ENCODE peak calls at places on chromosomes 4 and X, in nine cellular contexts. V is left ventricle myocardium superior; W is non-pigmented ciliary epithelial cell; P is HEK293T; C is left ventricle myocardium inferior; M is effector memory CD4-positive, alpha-beta T cell; G is endodermal cell; Z is H9; T is iris pigment epithelial cell. L is an unnamed sample.

GRCh38 chrX:44897539-44897938 is 24.6 kb downstream of the KDM6A start:
- DNase-seq in V (no peak), W (no peak), P (no peak), C (no peak), M (no peak), G (no peak), Z (no peak), T (no peak), L (no peak)

GRCh38 chrX:31969714-31970113 is 897.9 kb upstream of the FTHL17 start:
- DNase-seq in V (no peak), W (no peak), P (no peak), C (no peak), M (no peak), G (no peak), Z (no peak), T (no peak), L (no peak)

GRCh38 chrX:107970073-107970472 is 12.1 kb downstream of the TEX13B start:
- DNase-seq in V (no peak), W (no peak), P (no peak), C (no peak), M (no peak), G (no peak), Z (no peak), T (no peak), L (no peak)

GRCh38 chr4:151039733-151040132 is 24.6 kb upstream of the LRBA start:
- DNase-seq in V (no peak), W (no peak), P (no peak), C (no peak), M (no peak), G (no peak), Z (no peak), T (peak), L (no peak)

GRCh38 chr4:84691170-84691691 is 108.3 kb downstream of the CDS1 start:
- DNase-seq in V (no peak), W (peak), P (no peak), C (no peak), M (no peak), G (no peak), Z (no peak), T (peak), L (no peak)

GRCh38 chr4:7055111-7055989 is 12.2 kb downstream of the TADA2B start:
- DNase-seq in V (peak), W (no peak), P (no peak), C (no peak), M (no peak), G (no peak), Z (no peak), T (peak), L (no peak)

GRCh38 chrX:75155454-75155829 is 641 bp downstream of the ABCB7 start:
- DNase-seq in V (no peak), W (no peak), P (no peak), C (no peak), M (no peak), G (no peak), Z (no peak), T (peak), L (no peak)

GRCh38 chr4:8250167-8250566 is 19.4 kb upstream of the HTRA3 start:
- DNase-seq in V (no peak), W (no peak), P (no peak), C (no peak), M (no peak), G (no peak), Z (no peak), T (no peak), L (no peak)

GRCh38 chr4:830776-831482 is 5.0 kb upstream of the CPLX1 start:
- DNase-seq in V (no peak), W (no peak), P (no peak), C (no peak), M (no peak), G (peak), Z (no peak), T (no peak), L (no peak)

GRCh38 chr4:20825493-20825892 is 125.2 kb downstream of the PACRGL start:
- DNase-seq in V (no peak), W (no peak), P (no peak), C (no peak), M (no peak), G (no peak), Z (no peak), T (no peak), L (no peak)

GRCh38 chrX:1153940-1154339 is 58.5 kb downstream of the CRLF2 start:
- DNase-seq in V (no peak), W (no peak), P (no peak), C (no peak), M (no peak), G (peak), Z (no peak), T (no peak), L (no peak)

GRCh38 chrX:140764401-140764919 is 54.9 kb downstream of the LINC00632 start:
- DNase-seq in V (peak), W (no peak), P (peak), C (no peak), M (no peak), G (peak), Z (peak), T (peak), L (peak)

GRCh38 chrX:106726485-106727437 is at the start of gene RNF128:
- DNase-seq in V (peak), W (no peak), P (peak), C (no peak), M (no peak), G (peak), Z (peak), T (peak), L (peak)

GRCh38 chr4:2009651-2010233 is 968 bp upstream of the NELFA start:
- DNase-seq in V (peak), W (no peak), P (peak), C (no peak), M (peak), G (peak), Z (peak), T (peak), L (peak)

GRCh38 chrX:136866337-136867095 is 14.0 kb downstream of the RBMX start:
- DNase-seq in V (no peak), W (no peak), P (no peak), C (no peak), M (no peak), G (no peak), Z (no peak), T (peak), L (no peak)

GRCh38 chrX:46180258-46180687 is 364.9 kb downstream of the ZNF674 start:
- DNase-seq in V (no peak), W (peak), P (no peak), C (no peak), M (no peak), G (peak), Z (no peak), T (peak), L (no peak)

GRCh38 chr4:168848977-168849687 is 160.9 kb downstream of the CBR4 start:
- DNase-seq in V (no peak), W (no peak), P (peak), C (no peak), M (no peak), G (no peak), Z (no peak), T (peak), L (peak)

GRCh38 chr4:82360298-82361177 is 13.3 kb downstream of the HNRNPD start:
- DNase-seq in V (no peak), W (no peak), P (peak), C (no peak), M (no peak), G (no peak), Z (no peak), T (peak), L (no peak)

GRCh38 chrX:65745992-65746391 is 78.5 kb downstream of the MSN start:
- DNase-seq in V (no peak), W (no peak), P (no peak), C (no peak), M (no peak), G (peak), Z (no peak), T (no peak), L (no peak)